ENCODE peak calls at places on chromosome 7, in four cellular contexts. One of them, this sample, is unnamed.
A peak's percentile ranks its signal among the peaks of the same experiment; 100 is the strongest.

GRCh38 chr7:17159500-17160037 is 138.9 kb upstream of the AHR start:
- DNase-seq in GM23248: no peak
- DNase-seq in GM13977: peak; percentile 52
- DNase-seq in WERI-Rb-1: no peak
- DNase-seq in this sample: no peak

GRCh38 chr7:106887376-106887775 is 22.3 kb downstream of the PIK3CG start:
- DNase-seq in GM23248: no peak
- DNase-seq in GM13977: no peak
- DNase-seq in WERI-Rb-1: no peak
- DNase-seq in this sample: no peak

GRCh38 chr7:121398246-121398645 is 2.1 kb upstream of the FAM3C start:
- DNase-seq in GM23248: no peak
- DNase-seq in GM13977: no peak
- DNase-seq in WERI-Rb-1: peak; percentile 30
- DNase-seq in this sample: peak; percentile 21

GRCh38 chr7:129376778-129377700 is 57.2 kb upstream of the STRIP2 start:
- DNase-seq in GM23248: peak; percentile 37
- DNase-seq in GM13977: peak; percentile 24
- DNase-seq in WERI-Rb-1: no peak
- DNase-seq in this sample: no peak

GRCh38 chr7:112176241-112176640 is 30.0 kb downstream of the DOCK4 start:
- DNase-seq in GM23248: no peak
- DNase-seq in GM13977: no peak
- DNase-seq in WERI-Rb-1: no peak
- DNase-seq in this sample: no peak

GRCh38 chr7:129163875-129164544 is 19.5 kb downstream of the TSPAN33 start:
- DNase-seq in GM23248: peak; percentile 72
- DNase-seq in GM13977: peak; percentile 60
- DNase-seq in WERI-Rb-1: no peak
- DNase-seq in this sample: peak; percentile 52

GRCh38 chr7:48298779-48299178 is 127.5 kb downstream of the ABCA13 start:
- DNase-seq in GM23248: peak; percentile 87
- DNase-seq in GM13977: peak; percentile 27
- DNase-seq in WERI-Rb-1: no peak
- DNase-seq in this sample: no peak

GRCh38 chr7:17599733-17600685 is 301.6 kb downstream of the AHR start:
- DNase-seq in GM23248: peak; percentile 92
- DNase-seq in GM13977: no peak
- DNase-seq in WERI-Rb-1: no peak
- DNase-seq in this sample: no peak

GRCh38 chr7:150351587-150352194 is 10.3 kb upstream of the RARRES2 start:
- DNase-seq in GM23248: peak; percentile 64
- DNase-seq in GM13977: no peak
- DNase-seq in WERI-Rb-1: no peak
- DNase-seq in this sample: peak; percentile 34

GRCh38 chr7:157020514-157021070 is 10.1 kb upstream of the MNX1 start:
- DNase-seq in GM23248: no peak
- DNase-seq in GM13977: no peak
- DNase-seq in WERI-Rb-1: no peak
- DNase-seq in this sample: no peak

GRCh38 chr7:138864667-138865066 is 66.7 kb upstream of the ATP6V0A4 start:
- DNase-seq in GM23248: peak; percentile 88
- DNase-seq in GM13977: no peak
- DNase-seq in WERI-Rb-1: no peak
- DNase-seq in this sample: no peak

GRCh38 chr7:71131753-71132520 is at the start of gene GALNT17:
- DNase-seq in GM23248: no peak
- DNase-seq in GM13977: no peak
- DNase-seq in WERI-Rb-1: peak; percentile 8
- DNase-seq in this sample: peak; percentile 81

GRCh38 chr7:92813390-92814024 is 22.9 kb downstream of the CDK6 start:
- DNase-seq in GM23248: peak; percentile 75
- DNase-seq in GM13977: no peak
- DNase-seq in WERI-Rb-1: no peak
- DNase-seq in this sample: no peak

GRCh38 chr7:73931502-73931901 is 70.5 kb downstream of the TMEM270 start:
- DNase-seq in GM23248: no peak
- DNase-seq in GM13977: no peak
- DNase-seq in WERI-Rb-1: no peak
- DNase-seq in this sample: no peak

GRCh38 chr7:17772581-17773288 is 167.6 kb downstream of the SNX13 start:
- DNase-seq in GM23248: no peak
- DNase-seq in GM13977: no peak
- DNase-seq in WERI-Rb-1: no peak
- DNase-seq in this sample: no peak